ENCODE peak calls at places on chromosome 17, in eight cellular contexts. One of them, this sample, is unnamed. For H3K4me1 and H3K36me3, the result is how much of the 10 kb centered on the place peaks cover.

GRCh38 chr17:48647103-48647963 is 21.2 kb upstream of the HOXB9 start:
- DNase-seq in neural progenitor cell: peak
- DNase-seq in Peyer's patch: no peak
- DNase-seq in mammary epithelial cell: no peak
- DNase-seq in IMR-90: no peak
- DNase-seq in ovary: no peak
- DNase-seq in RWPE2: no peak
- DNase-seq in aorta: no peak
- DNase-seq in this sample: no peak

GRCh38 chr17:33200587-33200986 is 92.5 kb downstream of the ASIC2 start:
- DNase-seq in aorta: no peak
- DNase-seq in ovary: no peak
- DNase-seq in Peyer's patch: no peak
- DNase-seq in mammary epithelial cell: peak
- DNase-seq in IMR-90: peak
- DNase-seq in RWPE2: no peak
- DNase-seq in neural progenitor cell: no peak
- DNase-seq in this sample: no peak

GRCh38 chr17:77127735-77128361 is 12.9 kb upstream of the SEC14L1 start:
- DNase-seq in RWPE2: no peak
- DNase-seq in IMR-90: no peak
- DNase-seq in Peyer's patch: peak
- DNase-seq in mammary epithelial cell: peak
- DNase-seq in neural progenitor cell: no peak
- DNase-seq in aorta: peak
- DNase-seq in ovary: no peak
- DNase-seq in this sample: no peak

GRCh38 chr17:66533572-66533971 is 231.2 kb downstream of the PRKCA start:
- DNase-seq in neural progenitor cell: peak
- DNase-seq in ovary: peak
- DNase-seq in aorta: no peak
- DNase-seq in IMR-90: peak
- DNase-seq in RWPE2: no peak
- DNase-seq in Peyer's patch: no peak
- DNase-seq in mammary epithelial cell: no peak
- DNase-seq in this sample: no peak

GRCh38 chr17:43720311-43721060 is 38.1 kb downstream of the SOST start:
- DNase-seq in mammary epithelial cell: peak
- DNase-seq in IMR-90: peak
- DNase-seq in RWPE2: no peak
- DNase-seq in ovary: peak
- DNase-seq in neural progenitor cell: peak
- DNase-seq in aorta: peak
- DNase-seq in Peyer's patch: peak
- DNase-seq in this sample: no peak

GRCh38 chr17:8121531-8122390 is 2.1 kb downstream of the HES7 start:
- DNase-seq in mammary epithelial cell: peak
- DNase-seq in ovary: peak
- DNase-seq in neural progenitor cell: peak
- DNase-seq in aorta: peak
- DNase-seq in RWPE2: no peak
- DNase-seq in Peyer's patch: no peak
- DNase-seq in IMR-90: peak
- DNase-seq in this sample: no peak

GRCh38 chr17:49815761-49816281 is 27.3 kb downstream of the KAT7 start:
- DNase-seq in Peyer's patch: no peak
- DNase-seq in ovary: no peak
- DNase-seq in neural progenitor cell: peak
- DNase-seq in mammary epithelial cell: peak
- DNase-seq in RWPE2: no peak
- DNase-seq in IMR-90: no peak
- DNase-seq in aorta: no peak
- DNase-seq in this sample: peak

GRCh38 chr17:3838206-3838605 is 7.8 kb downstream of the NCBP3 start:
- DNase-seq in Peyer's patch: no peak
- DNase-seq in mammary epithelial cell: no peak
- DNase-seq in RWPE2: no peak
- DNase-seq in neural progenitor cell: no peak
- DNase-seq in IMR-90: no peak
- DNase-seq in ovary: no peak
- DNase-seq in aorta: no peak
- DNase-seq in this sample: no peak

GRCh38 chr17:71412803-71413202 is 708.0 kb upstream of the SOX9 start:
- DNase-seq in neural progenitor cell: no peak
- DNase-seq in aorta: no peak
- DNase-seq in IMR-90: peak
- DNase-seq in Peyer's patch: no peak
- DNase-seq in RWPE2: no peak
- DNase-seq in mammary epithelial cell: peak
- DNase-seq in ovary: no peak
- DNase-seq in this sample: no peak

GRCh38 chr17:53619025-53619424 is 203.7 kb upstream of the KIF2B start:
- DNase-seq in aorta: no peak
- DNase-seq in mammary epithelial cell: no peak
- DNase-seq in RWPE2: no peak
- DNase-seq in Peyer's patch: no peak
- DNase-seq in ovary: no peak
- DNase-seq in neural progenitor cell: no peak
- DNase-seq in IMR-90: no peak
- DNase-seq in this sample: no peak

GRCh38 chr17:42174126-42174783 is 6.7 kb downstream of the KCNH4 start:
- DNase-seq in aorta: no peak
- DNase-seq in ovary: no peak
- DNase-seq in mammary epithelial cell: no peak
- DNase-seq in neural progenitor cell: no peak
- DNase-seq in IMR-90: no peak
- DNase-seq in Peyer's patch: no peak
- DNase-seq in RWPE2: no peak
- DNase-seq in this sample: no peak

GRCh38 chr17:55062921-55063320 is 94.4 kb downstream of the STXBP4 start:
- DNase-seq in aorta: no peak
- DNase-seq in neural progenitor cell: no peak
- DNase-seq in mammary epithelial cell: peak
- DNase-seq in ovary: no peak
- DNase-seq in RWPE2: no peak
- DNase-seq in IMR-90: peak
- DNase-seq in Peyer's patch: no peak
- DNase-seq in this sample: no peak

GRCh38 chr17:8387914-8388651 is 5.1 kb upstream of the RPL26 start:
- DNase-seq in RWPE2: no peak
- DNase-seq in ovary: no peak
- DNase-seq in Peyer's patch: no peak
- DNase-seq in aorta: no peak
- DNase-seq in mammary epithelial cell: no peak
- DNase-seq in neural progenitor cell: no peak
- DNase-seq in IMR-90: no peak
- DNase-seq in this sample: no peak

GRCh38 chr17:74756891-74757290 is 8.5 kb downstream of the NHERF1 start:
- DNase-seq in aorta: no peak
- DNase-seq in mammary epithelial cell: no peak
- DNase-seq in IMR-90: no peak
- DNase-seq in RWPE2: no peak
- DNase-seq in ovary: no peak
- DNase-seq in neural progenitor cell: no peak
- DNase-seq in Peyer's patch: no peak
- DNase-seq in this sample: no peak

GRCh38 chr17:74754832-74755231 is 6.4 kb downstream of the NHERF1 start:
- DNase-seq in mammary epithelial cell: no peak
- DNase-seq in neural progenitor cell: no peak
- DNase-seq in RWPE2: no peak
- DNase-seq in Peyer's patch: no peak
- DNase-seq in IMR-90: no peak
- DNase-seq in ovary: no peak
- DNase-seq in aorta: no peak
- DNase-seq in this sample: no peak

GRCh38 chr17:74757502-74757901 is 9.1 kb downstream of the NHERF1 start:
- DNase-seq in Peyer's patch: no peak
- DNase-seq in RWPE2: no peak
- DNase-seq in mammary epithelial cell: no peak
- DNase-seq in IMR-90: no peak
- DNase-seq in ovary: no peak
- DNase-seq in neural progenitor cell: no peak
- DNase-seq in aorta: no peak
- DNase-seq in this sample: no peak

GRCh38 chr17:74752822-74753401 is 4.5 kb downstream of the NHERF1 start:
- DNase-seq in neural progenitor cell: no peak
- DNase-seq in IMR-90: no peak
- DNase-seq in ovary: no peak
- DNase-seq in Peyer's patch: no peak
- DNase-seq in aorta: no peak
- DNase-seq in mammary epithelial cell: no peak
- DNase-seq in RWPE2: no peak
- DNase-seq in this sample: no peak

DNA sequence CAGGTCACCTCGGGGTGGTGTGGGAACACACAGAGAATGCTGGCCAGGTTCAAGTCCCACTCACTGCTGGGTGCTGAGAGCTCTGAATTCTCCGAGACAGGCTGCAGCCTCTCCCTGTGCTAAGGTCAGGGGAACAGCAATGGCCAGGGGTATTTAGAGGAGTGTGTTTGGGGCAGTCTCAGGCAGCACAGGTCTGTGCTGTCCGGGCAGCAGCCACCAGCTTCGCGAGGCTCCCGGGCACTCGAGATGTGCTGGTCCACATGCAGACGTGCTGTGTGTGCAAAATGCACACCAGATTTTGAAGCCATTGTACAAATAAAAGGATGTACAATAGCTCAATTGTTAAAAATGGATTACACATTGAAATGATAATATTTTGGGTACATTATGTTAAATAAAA is 7.1 kb downstream of the NHERF1 start:
- DNase-seq in RWPE2: no peak
- DNase-seq in Peyer's patch: no peak
- DNase-seq in neural progenitor cell: no peak
- DNase-seq in IMR-90: no peak
- DNase-seq in mammary epithelial cell: no peak
- DNase-seq in aorta: no peak
- DNase-seq in ovary: no peak
- DNase-seq in this sample: no peak
- H3K4me1 ChIP-seq in RWPE2: under half
- H3K4me1 ChIP-seq in Peyer's patch: half or more
- H3K4me1 ChIP-seq in neural progenitor cell: half or more
- H3K4me1 ChIP-seq in IMR-90: under half
- H3K4me1 ChIP-seq in mammary epithelial cell: under half
- H3K4me1 ChIP-seq in aorta: under half
- H3K4me1 ChIP-seq in ovary: under half
- H3K4me1 ChIP-seq in this sample: under half

DNA sequence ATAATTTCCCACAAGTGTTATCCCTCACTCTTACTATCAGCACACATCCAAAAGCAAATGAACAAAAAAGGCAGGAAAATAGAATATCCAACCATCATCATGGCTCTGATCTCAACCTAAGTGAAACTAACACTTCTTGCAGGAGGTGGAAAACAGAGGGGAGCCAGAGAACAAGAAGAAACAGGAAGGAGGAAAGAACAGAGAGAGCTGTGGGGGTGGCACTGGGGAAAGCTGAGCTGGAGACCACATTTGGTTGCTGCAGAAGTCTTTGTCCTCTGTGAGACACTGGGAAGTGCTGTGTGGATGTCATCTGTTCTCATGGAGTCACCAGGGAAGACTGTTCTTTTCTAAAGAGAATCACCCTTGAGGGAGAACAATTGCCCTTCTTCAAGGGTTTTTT is 34.7 kb downstream of the GRB7 start:
- DNase-seq in RWPE2: no peak
- DNase-seq in Peyer's patch: peak
- DNase-seq in IMR-90: no peak
- DNase-seq in ovary: no peak
- DNase-seq in mammary epithelial cell: no peak
- DNase-seq in neural progenitor cell: no peak
- DNase-seq in aorta: no peak
- DNase-seq in this sample: no peak
- H3K27ac ChIP-seq in RWPE2: no peak
- H3K27ac ChIP-seq in Peyer's patch: peak
- H3K27ac ChIP-seq in IMR-90: no peak
- H3K27ac ChIP-seq in ovary: no peak
- H3K27ac ChIP-seq in mammary epithelial cell: no peak
- H3K27ac ChIP-seq in neural progenitor cell: no peak
- H3K27ac ChIP-seq in aorta: no peak
- H3K27ac ChIP-seq in this sample: no peak

GRCh38 chr17:82167028-82167427 is 45.6 kb downstream of the CCDC57 start:
- DNase-seq in neural progenitor cell: no peak
- DNase-seq in mammary epithelial cell: no peak
- DNase-seq in RWPE2: no peak
- DNase-seq in IMR-90: no peak
- DNase-seq in aorta: no peak
- DNase-seq in ovary: no peak
- DNase-seq in Peyer's patch: no peak
- DNase-seq in this sample: no peak

GRCh38 chr17:82164853-82165252 is 47.8 kb downstream of the CCDC57 start:
- DNase-seq in IMR-90: no peak
- DNase-seq in Peyer's patch: no peak
- DNase-seq in RWPE2: no peak
- DNase-seq in aorta: no peak
- DNase-seq in ovary: no peak
- DNase-seq in neural progenitor cell: no peak
- DNase-seq in mammary epithelial cell: no peak
- DNase-seq in this sample: no peak

GRCh38 chr17:82170412-82170961 is 42.2 kb downstream of the CCDC57 start:
- DNase-seq in mammary epithelial cell: no peak
- DNase-seq in aorta: peak
- DNase-seq in Peyer's patch: no peak
- DNase-seq in neural progenitor cell: no peak
- DNase-seq in ovary: no peak
- DNase-seq in RWPE2: no peak
- DNase-seq in IMR-90: no peak
- DNase-seq in this sample: no peak

GRCh38 chr17:82171750-82172375 is 40.8 kb downstream of the CCDC57 start:
- DNase-seq in aorta: peak
- DNase-seq in RWPE2: no peak
- DNase-seq in Peyer's patch: no peak
- DNase-seq in ovary: no peak
- DNase-seq in IMR-90: no peak
- DNase-seq in neural progenitor cell: no peak
- DNase-seq in mammary epithelial cell: no peak
- DNase-seq in this sample: no peak

GRCh38 chr17:82168568-82168967 is 44.1 kb downstream of the CCDC57 start:
- DNase-seq in neural progenitor cell: no peak
- DNase-seq in RWPE2: no peak
- DNase-seq in aorta: no peak
- DNase-seq in Peyer's patch: no peak
- DNase-seq in ovary: no peak
- DNase-seq in IMR-90: no peak
- DNase-seq in mammary epithelial cell: no peak
- DNase-seq in this sample: no peak
- H3K36me3 ChIP-seq in neural progenitor cell: under half
- H3K36me3 ChIP-seq in RWPE2: half or more
- H3K36me3 ChIP-seq in aorta: under half
- H3K36me3 ChIP-seq in Peyer's patch: under half
- H3K36me3 ChIP-seq in ovary: under half
- H3K36me3 ChIP-seq in IMR-90: under half
- H3K36me3 ChIP-seq in mammary epithelial cell: under half
- H3K36me3 ChIP-seq in this sample: under half

DNA sequence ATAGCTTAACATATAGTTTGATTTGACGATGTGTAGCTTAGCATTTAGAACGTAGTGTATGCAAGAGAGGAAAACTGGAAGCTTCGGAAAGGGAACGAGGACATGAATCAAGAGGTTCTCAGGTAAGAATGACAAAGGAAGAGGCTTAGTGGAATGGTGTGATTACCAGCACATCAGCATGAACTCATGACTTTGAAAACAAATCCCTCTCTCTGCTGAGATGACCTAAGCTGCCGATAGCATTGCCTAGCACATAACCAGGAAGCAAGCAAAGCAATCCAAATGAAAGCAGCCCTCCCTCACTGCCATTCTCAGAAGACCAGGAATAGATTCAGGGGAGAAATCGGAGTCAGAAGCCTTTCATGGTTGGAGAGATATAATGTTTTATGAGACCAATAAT is 51.3 kb upstream of the CCL1 start:
- DNase-seq in RWPE2: no peak
- DNase-seq in neural progenitor cell: no peak
- DNase-seq in Peyer's patch: no peak
- DNase-seq in IMR-90: no peak
- DNase-seq in ovary: no peak
- DNase-seq in mammary epithelial cell: no peak
- DNase-seq in aorta: no peak
- DNase-seq in this sample: no peak
- H3K4me1 ChIP-seq in RWPE2: under half
- H3K4me1 ChIP-seq in neural progenitor cell: under half
- H3K4me1 ChIP-seq in Peyer's patch: under half
- H3K4me1 ChIP-seq in IMR-90: under half
- H3K4me1 ChIP-seq in ovary: under half
- H3K4me1 ChIP-seq in mammary epithelial cell: under half
- H3K4me1 ChIP-seq in aorta: under half
- H3K4me1 ChIP-seq in this sample: under half